ENCODE peak calls at places on chromosome 9, in seven cellular contexts. A, C, M, P, H, E and I are unnamed samples.
A peak's percentile ranks its signal among the peaks of the same experiment; 100 is the strongest.

GRCh38 chr9:131459056-131459455 is 43.7 kb upstream of the POMT1 start:
- DNase-seq in A (no peak), C (no peak), M (no peak), P (no peak), H (no peak), E (no peak), I (no peak)

GRCh38 chr9:105318729-105319513 is 74.5 kb downstream of the SLC44A1 start:
- DNase-seq in A (peak; percentile 41), C (no peak), M (peak; percentile 79), P (no peak), H (no peak), E (no peak), I (peak; percentile 26)

GRCh38 chr9:4141201-4141750 is 158.6 kb downstream of the GLIS3 start:
- DNase-seq in A (no peak), C (no peak), M (no peak), P (no peak), H (no peak), E (no peak), I (no peak)

GRCh38 chr9:80292231-80292630 is 720.5 kb downstream of the TLE4 start:
- DNase-seq in A (no peak), C (no peak), M (no peak), P (no peak), H (no peak), E (no peak), I (no peak)

GRCh38 chr9:108586451-108586850 is 269.3 kb downstream of the ACTL7B start:
- DNase-seq in A (no peak), C (no peak), M (no peak), P (no peak), H (no peak), E (no peak), I (no peak)

GRCh38 chr9:106953166-106953565 is 90.2 kb downstream of the ZNF462 start:
- DNase-seq in A (no peak), C (no peak), M (no peak), P (no peak), H (no peak), E (no peak), I (no peak)

GRCh38 chr9:86953181-86953580 is 5.9 kb upstream of the GAS1 start:
- DNase-seq in A (no peak), C (no peak), M (no peak), P (no peak), H (no peak), E (no peak), I (no peak)

GRCh38 chr9:131733601-131734061 is 6.2 kb downstream of the RAPGEF1 start:
- DNase-seq in A (peak; percentile 79), C (no peak), M (no peak), P (no peak), H (no peak), E (peak; percentile 48), I (no peak)

GRCh38 chr9:127244609-127245601 is 19.7 kb upstream of the GARNL3 start:
- DNase-seq in A (peak; percentile 99), C (peak; percentile 97), M (peak; percentile 41), P (peak; percentile 98), H (peak; percentile 98), E (peak; percentile 78), I (peak; percentile 81)

GRCh38 chr9:83959061-83959460 is 21.0 kb downstream of the HNRNPK start:
- DNase-seq in A (peak; percentile 34), C (no peak), M (peak; percentile 69), P (no peak), H (no peak), E (no peak), I (no peak)

GRCh38 chr9:77469515-77470197 is 178.5 kb downstream of the GNA14 start:
- DNase-seq in A (no peak), C (no peak), M (no peak), P (no peak), H (no peak), E (no peak), I (no peak)

GRCh38 chr9:96087669-96088299 is 212.3 kb downstream of the ERCC6L2 start:
- DNase-seq in A (peak; percentile 73), C (no peak), M (no peak), P (no peak), H (no peak), E (no peak), I (no peak)

GRCh38 chr9:13171261-13171660 is 108.2 kb downstream of the MPDZ start:
- DNase-seq in A (no peak), C (no peak), M (no peak), P (no peak), H (no peak), E (no peak), I (no peak)

GRCh38 chr9:16610538-16610937 is 259.9 kb downstream of the BNC2 start:
- DNase-seq in A (no peak), C (no peak), M (no peak), P (no peak), H (no peak), E (no peak), I (no peak)

GRCh38 chr9:127554966-127555829 is 56.9 kb upstream of the STXBP1 start:
- DNase-seq in A (no peak), C (no peak), M (no peak), P (no peak), H (no peak), E (no peak), I (no peak)

GRCh38 chr9:133003071-133003461 is 24.6 kb downstream of the GFI1B start:
- DNase-seq in A (no peak), C (peak; percentile 20), M (no peak), P (peak; percentile 23), H (no peak), E (no peak), I (no peak)

GRCh38 chr9:69867081-69867814 is 46.6 kb downstream of the CFAP95 start:
- DNase-seq in A (no peak), C (no peak), M (no peak), P (no peak), H (no peak), E (no peak), I (no peak)

GRCh38 chr9:7402704-7403389 is 396.7 kb downstream of the DMAC1 start:
- DNase-seq in A (no peak), C (no peak), M (no peak), P (no peak), H (no peak), E (no peak), I (no peak)

GRCh38 chr9:14312721-14313377 is 1.1 kb downstream of the NFIB start:
- DNase-seq in A (peak; percentile 28), C (no peak), M (no peak), P (no peak), H (peak; percentile 25), E (no peak), I (no peak)

GRCh38 chr9:97406620-97407177 is 5.2 kb upstream of the TDRD7 start:
- DNase-seq in A (no peak), C (no peak), M (peak; percentile 89), P (no peak), H (no peak), E (peak; percentile 90), I (no peak)

GRCh38 chr9:126985870-126986498 is 71.4 kb downstream of the RALGPS1 start:
- DNase-seq in A (peak; percentile 35), C (peak; percentile 30), M (peak; percentile 5), P (peak; percentile 53), H (peak; percentile 70), E (no peak), I (peak; percentile 70)

GRCh38 chr9:117377046-117377445 is 37.8 kb downstream of the ASTN2 start:
- DNase-seq in A (no peak), C (no peak), M (no peak), P (no peak), H (no peak), E (peak; percentile 92), I (no peak)

GRCh38 chr9:19931066-19931465 is 142.2 kb upstream of the SLC24A2 start:
- DNase-seq in A (no peak), C (no peak), M (no peak), P (no peak), H (no peak), E (no peak), I (no peak)

GRCh38 chr9:136438548-136438908 is 1.1 kb downstream of the INPP5E start:
- DNase-seq in A (peak; percentile 44), C (peak; percentile 54), M (no peak), P (no peak), H (no peak), E (no peak), I (no peak)
- TF ChIP-seq CTCF in A (no peak), C (no peak), M (no peak), P (no peak), H (no peak), E (no peak), I (no peak)

DNA sequence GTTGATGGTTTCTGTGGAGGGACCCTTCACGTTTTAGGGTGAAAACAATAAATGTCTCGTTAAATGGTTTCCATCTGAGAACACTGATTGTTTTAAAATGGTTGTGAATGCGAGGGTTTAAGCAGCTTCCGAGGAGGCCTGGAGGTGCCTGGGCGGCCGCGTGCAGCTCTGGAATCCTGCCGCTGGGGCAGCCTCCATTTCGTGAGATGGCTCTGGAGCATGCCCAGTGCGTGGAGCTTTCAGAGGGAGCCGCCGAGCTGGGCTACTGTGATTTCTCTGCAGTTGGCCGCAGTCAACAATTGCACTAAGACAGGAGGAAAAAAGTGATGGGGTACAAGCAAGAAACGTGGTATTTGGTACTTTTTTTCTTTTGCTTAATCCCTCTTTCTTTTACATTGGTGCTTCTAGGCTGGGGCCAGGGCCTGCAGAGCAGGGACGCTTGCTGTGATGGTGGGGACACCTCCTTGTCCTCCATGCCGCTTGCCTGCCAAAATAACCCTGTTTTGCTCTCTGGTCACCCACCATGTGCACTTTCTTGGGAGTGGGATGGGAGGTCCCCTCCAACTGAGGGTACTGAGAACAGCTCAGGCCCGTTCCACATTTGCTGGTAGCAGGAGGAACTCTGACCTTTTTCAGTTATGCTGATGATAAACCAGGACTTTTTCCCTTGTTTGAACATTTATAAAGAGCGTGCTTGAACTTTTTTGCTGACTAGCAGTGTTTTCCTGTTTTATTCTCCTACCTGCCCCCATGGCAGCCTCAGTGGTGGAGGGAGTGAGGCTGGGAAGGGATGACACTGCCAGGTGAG is 47.1 kb downstream of the EHMT1 start:
- DNase-seq in A (peak; percentile 57), C (no peak), M (no peak), P (no peak), H (no peak), E (no peak), I (no peak)
- TF ChIP-seq CTCF in A (peak; percentile 13), C (no peak), M (no peak), P (no peak), H (no peak), E (no peak), I (no peak)

GRCh38 chr9:130433168-130433946 is 11.4 kb upstream of the ASS1 start:
- DNase-seq in A (peak; percentile 79), C (peak; percentile 63), M (no peak), P (no peak), H (peak; percentile 44), E (no peak), I (no peak)
- TF ChIP-seq CTCF in A (peak; percentile 50), C (no peak), M (peak; percentile 67), P (peak; percentile 74), H (peak; percentile 84), E (peak; percentile 9), I (peak; percentile 55)

DNA sequence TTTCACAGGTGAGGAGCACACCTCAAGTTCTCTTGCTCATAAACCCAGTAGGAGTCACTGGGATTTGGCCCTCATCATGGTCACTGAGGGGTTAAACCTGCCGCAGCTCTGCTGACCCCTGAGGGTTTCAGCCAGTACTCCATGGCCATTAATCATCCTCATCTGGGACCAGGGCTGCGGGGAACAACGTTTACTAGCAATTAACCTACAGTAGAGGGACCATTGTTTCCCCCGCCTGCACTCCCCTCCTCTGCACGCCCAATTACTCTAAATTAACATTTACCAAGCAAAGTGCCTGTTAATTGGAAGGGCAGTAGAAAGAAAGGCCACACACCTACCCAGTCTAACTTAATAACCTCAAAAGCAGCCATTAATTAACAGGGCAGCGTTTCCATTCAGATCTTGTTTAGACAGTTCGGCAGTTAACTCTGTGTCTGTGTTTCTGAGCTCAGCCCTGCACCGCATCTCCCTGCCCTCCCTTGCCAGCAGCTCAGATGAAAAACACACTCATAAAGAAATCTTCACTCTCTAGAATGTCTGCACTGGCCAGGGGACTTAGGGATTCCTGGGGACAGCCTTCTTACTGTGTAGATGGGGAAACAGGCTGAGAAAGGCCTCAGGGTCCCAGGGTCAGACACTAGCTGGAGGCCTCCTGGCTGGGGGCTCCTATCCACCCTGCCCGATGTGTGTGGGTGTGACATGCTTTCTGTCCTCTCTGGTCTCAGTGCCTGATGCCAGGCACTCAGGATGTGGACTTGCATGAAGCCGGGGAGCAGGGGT is 51.6 kb downstream of the ALG2 start:
- DNase-seq in A (no peak), C (no peak), M (no peak), P (no peak), H (no peak), E (peak; percentile 78), I (no peak)
- TF ChIP-seq CTCF in A (no peak), C (no peak), M (no peak), P (no peak), H (no peak), E (peak; percentile 48), I (no peak)